ENCODE peak calls at places on chromosomes 13 and 19, in seven cellular contexts. One of them, this sample, is unnamed.

GRCh38 chr13:50608357-50608756 is 235.1 kb downstream of the DLEU7 start:
- DNase-seq in mesothelial cell of epicardium: no peak
- DNase-seq in T-helper 2 cell: no peak
- DNase-seq in activated B cell treated with CpG ODN at 0.5 μM for 24 hours: no peak
- DNase-seq in MV-4-11: no peak
- DNase-seq in NCI-H460: no peak
- DNase-seq in NCI-H1105: no peak
- DNase-seq in this sample: no peak

GRCh38 chr13:32443111-32443510 is 15.2 kb upstream of the N4BP2L1 start:
- DNase-seq in MV-4-11: peak
- DNase-seq in NCI-H1105: no peak
- DNase-seq in mesothelial cell of epicardium: no peak
- DNase-seq in activated B cell treated with CpG ODN at 0.5 μM for 24 hours: no peak
- DNase-seq in T-helper 2 cell: no peak
- DNase-seq in NCI-H460: no peak
- DNase-seq in this sample: no peak

GRCh38 chr13:95411641-95412040 is 110.4 kb upstream of the ABCC4 start:
- DNase-seq in mesothelial cell of epicardium: no peak
- DNase-seq in MV-4-11: no peak
- DNase-seq in T-helper 2 cell: no peak
- DNase-seq in NCI-H1105: peak
- DNase-seq in activated B cell treated with CpG ODN at 0.5 μM for 24 hours: no peak
- DNase-seq in NCI-H460: no peak
- DNase-seq in this sample: no peak

GRCh38 chr13:23723463-23723862 is 153.3 kb downstream of the TNFRSF19 start:
- DNase-seq in activated B cell treated with CpG ODN at 0.5 μM for 24 hours: no peak
- DNase-seq in NCI-H460: no peak
- DNase-seq in MV-4-11: no peak
- DNase-seq in mesothelial cell of epicardium: no peak
- DNase-seq in NCI-H1105: no peak
- DNase-seq in T-helper 2 cell: no peak
- DNase-seq in this sample: no peak

GRCh38 chr19:15979293-15979692 is 30.5 kb downstream of the OR10H4 start:
- DNase-seq in NCI-H460: no peak
- DNase-seq in activated B cell treated with CpG ODN at 0.5 μM for 24 hours: no peak
- DNase-seq in T-helper 2 cell: no peak
- DNase-seq in mesothelial cell of epicardium: no peak
- DNase-seq in NCI-H1105: no peak
- DNase-seq in MV-4-11: no peak
- DNase-seq in this sample: no peak

GRCh38 chr13:29679357-29680050 is 84.0 kb upstream of the SLC7A1 start:
- DNase-seq in NCI-H460: no peak
- DNase-seq in mesothelial cell of epicardium: no peak
- DNase-seq in NCI-H1105: no peak
- DNase-seq in MV-4-11: no peak
- DNase-seq in activated B cell treated with CpG ODN at 0.5 μM for 24 hours: no peak
- DNase-seq in T-helper 2 cell: no peak
- DNase-seq in this sample: no peak

GRCh38 chr19:4624733-4625362 is 14.5 kb upstream of the TNFAIP8L1 start:
- DNase-seq in NCI-H1105: no peak
- DNase-seq in activated B cell treated with CpG ODN at 0.5 μM for 24 hours: no peak
- DNase-seq in mesothelial cell of epicardium: no peak
- DNase-seq in NCI-H460: peak
- DNase-seq in MV-4-11: peak
- DNase-seq in T-helper 2 cell: no peak
- DNase-seq in this sample: no peak

GRCh38 chr19:38197937-38198704 is 25.9 kb downstream of the DPF1 start:
- DNase-seq in T-helper 2 cell: no peak
- DNase-seq in NCI-H1105: no peak
- DNase-seq in MV-4-11: no peak
- DNase-seq in mesothelial cell of epicardium: no peak
- DNase-seq in NCI-H460: no peak
- DNase-seq in activated B cell treated with CpG ODN at 0.5 μM for 24 hours: no peak
- DNase-seq in this sample: no peak

GRCh38 chr13:95660981-95661581 is 15.9 kb upstream of the DNAJC3 start:
- DNase-seq in T-helper 2 cell: no peak
- DNase-seq in activated B cell treated with CpG ODN at 0.5 μM for 24 hours: no peak
- DNase-seq in MV-4-11: peak
- DNase-seq in NCI-H1105: peak
- DNase-seq in mesothelial cell of epicardium: no peak
- DNase-seq in NCI-H460: no peak
- DNase-seq in this sample: no peak

GRCh38 chr13:27354379-27354778 is 70.0 kb upstream of the GTF3A start:
- DNase-seq in NCI-H1105: no peak
- DNase-seq in mesothelial cell of epicardium: no peak
- DNase-seq in T-helper 2 cell: no peak
- DNase-seq in MV-4-11: no peak
- DNase-seq in activated B cell treated with CpG ODN at 0.5 μM for 24 hours: no peak
- DNase-seq in NCI-H460: no peak
- DNase-seq in this sample: no peak

GRCh38 chr19:55188620-55189019 is 8.5 kb upstream of the SYT5 start:
- DNase-seq in NCI-H1105: no peak
- DNase-seq in T-helper 2 cell: no peak
- DNase-seq in mesothelial cell of epicardium: no peak
- DNase-seq in NCI-H460: no peak
- DNase-seq in activated B cell treated with CpG ODN at 0.5 μM for 24 hours: no peak
- DNase-seq in MV-4-11: no peak
- DNase-seq in this sample: no peak

GRCh38 chr13:20415694-20416107 is 110.0 kb downstream of the CRYL1 start:
- DNase-seq in activated B cell treated with CpG ODN at 0.5 μM for 24 hours: no peak
- DNase-seq in T-helper 2 cell: no peak
- DNase-seq in NCI-H1105: no peak
- DNase-seq in MV-4-11: no peak
- DNase-seq in NCI-H460: no peak
- DNase-seq in mesothelial cell of epicardium: no peak
- DNase-seq in this sample: no peak

GRCh38 chr19:6599866-6600454 is 9.0 kb upstream of the CD70 start:
- DNase-seq in T-helper 2 cell: no peak
- DNase-seq in NCI-H1105: no peak
- DNase-seq in NCI-H460: no peak
- DNase-seq in MV-4-11: no peak
- DNase-seq in mesothelial cell of epicardium: no peak
- DNase-seq in activated B cell treated with CpG ODN at 0.5 μM for 24 hours: no peak
- DNase-seq in this sample: no peak

GRCh38 chr13:51000576-51001260 is 91.1 kb downstream of the RNASEH2B start:
- DNase-seq in NCI-H460: no peak
- DNase-seq in MV-4-11: no peak
- DNase-seq in NCI-H1105: peak
- DNase-seq in activated B cell treated with CpG ODN at 0.5 μM for 24 hours: no peak
- DNase-seq in mesothelial cell of epicardium: no peak
- DNase-seq in T-helper 2 cell: no peak
- DNase-seq in this sample: no peak

GRCh38 chr19:33767898-33768413 is 28.7 kb upstream of the KCTD15 start:
- DNase-seq in activated B cell treated with CpG ODN at 0.5 μM for 24 hours: no peak
- DNase-seq in NCI-H1105: no peak
- DNase-seq in NCI-H460: peak
- DNase-seq in T-helper 2 cell: no peak
- DNase-seq in mesothelial cell of epicardium: peak
- DNase-seq in MV-4-11: peak
- DNase-seq in this sample: no peak

GRCh38 chr19:6213696-6214585 is 65.8 kb downstream of the MLLT1 start:
- DNase-seq in activated B cell treated with CpG ODN at 0.5 μM for 24 hours: no peak
- DNase-seq in NCI-H460: no peak
- DNase-seq in NCI-H1105: no peak
- DNase-seq in T-helper 2 cell: no peak
- DNase-seq in mesothelial cell of epicardium: no peak
- DNase-seq in MV-4-11: no peak
- DNase-seq in this sample: no peak

GRCh38 chr19:48989701-48990291 is 3.3 kb downstream of the GYS1 start:
- DNase-seq in NCI-H460: no peak
- DNase-seq in activated B cell treated with CpG ODN at 0.5 μM for 24 hours: no peak
- DNase-seq in T-helper 2 cell: no peak
- DNase-seq in NCI-H1105: no peak
- DNase-seq in mesothelial cell of epicardium: no peak
- DNase-seq in MV-4-11: no peak
- DNase-seq in this sample: no peak

GRCh38 chr19:41531438-41532311 is 44.3 kb upstream of the CEACAM21 start:
- DNase-seq in T-helper 2 cell: peak
- DNase-seq in NCI-H1105: no peak
- DNase-seq in MV-4-11: peak
- DNase-seq in mesothelial cell of epicardium: no peak
- DNase-seq in activated B cell treated with CpG ODN at 0.5 μM for 24 hours: peak
- DNase-seq in NCI-H460: peak
- DNase-seq in this sample: peak

GRCh38 chr19:21463449-21464105 is 41.8 kb upstream of the ZNF429 start:
- DNase-seq in activated B cell treated with CpG ODN at 0.5 μM for 24 hours: no peak
- DNase-seq in NCI-H1105: peak
- DNase-seq in MV-4-11: no peak
- DNase-seq in mesothelial cell of epicardium: no peak
- DNase-seq in T-helper 2 cell: no peak
- DNase-seq in NCI-H460: no peak
- DNase-seq in this sample: no peak

GRCh38 chr13:114129649-114130062 is 2.8 kb downstream of the RASA3 start:
- DNase-seq in NCI-H1105: no peak
- DNase-seq in MV-4-11: peak
- DNase-seq in mesothelial cell of epicardium: no peak
- DNase-seq in T-helper 2 cell: no peak
- DNase-seq in activated B cell treated with CpG ODN at 0.5 μM for 24 hours: no peak
- DNase-seq in NCI-H460: no peak
- DNase-seq in this sample: no peak